ENCODE peak calls at places on chromosomes 16 and 17, in six cellular contexts. L is GF-D8; Q is progenitor cell of endocrine pancreas; W is stimulated activated CD4-positive, alpha-beta T cell treated with anti-CD3 and anti-CD28 coated beads, Interleukin-15, amount 100 ng/mL, for 1 hour; Z is NB4; V is GM23248. F is an unnamed sample.

GRCh38 chr17:77212833-77213777 is 72.3 kb downstream of the SEC14L1 start:
- DNase-seq in L (no peak), Q (no peak), W (no peak), Z (no peak), V (no peak), F (no peak)

GRCh38 chr17:21231533-21231932 is 17.6 kb upstream of the TMEM11 start:
- DNase-seq in L (no peak), Q (no peak), W (no peak), Z (no peak), V (no peak), F (no peak)

GRCh38 chr17:55414983-55415382 is 6.7 kb downstream of the MMD start:
- DNase-seq in L (no peak), Q (no peak), W (no peak), Z (no peak), V (no peak), F (no peak)

GRCh38 chr17:11705111-11705510 is 106.8 kb downstream of the DNAH9 start:
- DNase-seq in L (no peak), Q (no peak), W (no peak), Z (no peak), V (no peak), F (peak)

GRCh38 chr17:75643033-75644017 is 10.1 kb downstream of the SMIM5 start:
- DNase-seq in L (no peak), Q (no peak), W (no peak), Z (no peak), V (no peak), F (no peak)

GRCh38 chr17:12256380-12256995 is 235.8 kb downstream of the MAP2K4 start:
- DNase-seq in L (no peak), Q (no peak), W (no peak), Z (peak), V (peak), F (no peak)

GRCh38 chr16:74186589-74186988 is 110.0 kb upstream of the PSMD7 start:
- DNase-seq in L (no peak), Q (no peak), W (no peak), Z (no peak), V (peak), F (peak)

GRCh38 chr16:49351119-49351518 is 22.5 kb upstream of the C16orf78 start:
- DNase-seq in L (no peak), Q (no peak), W (no peak), Z (peak), V (no peak), F (no peak)

GRCh38 chr16:72313903-72314302 is 141.9 kb upstream of the PMFBP1 start:
- DNase-seq in L (no peak), Q (no peak), W (no peak), Z (no peak), V (no peak), F (no peak)

GRCh38 chr16:50183316-50183715 is 30.2 kb downstream of the TENT4B start:
- DNase-seq in L (no peak), Q (no peak), W (no peak), Z (no peak), V (peak), F (no peak)

GRCh38 chr16:75000481-75001081 is 1.8 kb downstream of the ZNRF1 start:
- DNase-seq in L (no peak), Q (no peak), W (no peak), Z (peak), V (peak), F (no peak)

GRCh38 chr17:9016941-9017552 is 4.3 kb upstream of the NTN1 start:
- DNase-seq in L (peak), Q (no peak), W (no peak), Z (peak), V (no peak), F (no peak)

GRCh38 chr16:69423189-69423588 is 1.2 kb upstream of the CYB5B start:
- DNase-seq in L (no peak), Q (no peak), W (no peak), Z (peak), V (no peak), F (no peak)

GRCh38 chr17:38590988-38591758 is 14.6 kb downstream of the SRCIN1 start:
- DNase-seq in L (peak), Q (no peak), W (no peak), Z (peak), V (peak), F (no peak)

GRCh38 chr17:48045270-48046001 is 2.7 kb upstream of the NFE2L1 start:
- DNase-seq in L (no peak), Q (no peak), W (no peak), Z (peak), V (peak), F (no peak)

GRCh38 chr16:85004587-85005205 is 6.6 kb downstream of the ZDHHC7 start:
- DNase-seq in L (no peak), Q (no peak), W (no peak), Z (no peak), V (peak), F (no peak)

GRCh38 chr17:19304209-19304608 is 58.3 kb downstream of the B9D1 start:
- DNase-seq in L (peak), Q (no peak), W (no peak), Z (peak), V (peak), F (no peak)

F was measured in NCI-H1105.